ENCODE peak calls at places on chromosomes 4 and X, in ten cellular contexts. I is Calu3; H is EL; V is stimulated activated naive CD4-positive, alpha-beta T cell; U is activated CD4-positive, alpha-beta T cell treated with anti-CD3 and anti-CD28 coated beads for 4 hours; K is tibial nerve; F is NCI-H2171 treated with DMSO at 0.1 percent for 48 hours; N is BJ; Y is ACHN; W is T-helper 2 cell. P is an unnamed sample.

GRCh38 chrX:14934423-14934822 is 61.2 kb downstream of the MOSPD2 start:
- DNase-seq in V (no peak), W (no peak), F (no peak), U (no peak), I (no peak), H (no peak), Y (no peak), K (no peak), N (no peak), P (no peak)

GRCh38 chr4:39083164-39083563 is 21.1 kb downstream of the KLHL5 start:
- DNase-seq in K (no peak), F (no peak), Y (no peak), U (no peak), W (no peak), I (no peak), H (peak; percentile 79), V (no peak), N (no peak), P (no peak)

GRCh38 chr4:73912191-73912590 is 43.0 kb downstream of the CXCL1 start:
- DNase-seq in K (no peak), I (no peak), W (no peak), N (no peak), F (no peak), V (no peak), U (no peak), Y (no peak), H (no peak), P (no peak)

GRCh38 chr4:89064848-89065247 is 7.9 kb upstream of the FAM13A start:
- DNase-seq in Y (peak; percentile 79), I (no peak), F (no peak), U (no peak), V (no peak), H (peak; percentile 40), W (no peak), N (no peak), K (no peak), P (no peak)

GRCh38 chr4:37946503-37947179 is 13.6 kb upstream of the PTTG2 start:
- DNase-seq in N (no peak), F (no peak), W (no peak), Y (no peak), H (no peak), I (no peak), U (no peak), V (no peak), K (no peak), P (no peak)

GRCh38 chr4:82705881-82706280 is 92.7 kb downstream of the SCD5 start:
- DNase-seq in W (no peak), V (no peak), F (no peak), K (no peak), H (peak; percentile 56), I (no peak), U (no peak), Y (no peak), N (peak; percentile 41), P (no peak)

GRCh38 chrX:24204331-24204730 is 54.8 kb downstream of the ZFX start:
- DNase-seq in W (no peak), K (no peak), Y (no peak), N (no peak), H (peak; percentile 3), V (no peak), F (no peak), U (no peak), I (no peak), P (no peak)

GRCh38 chr4:173516621-173517612 is 13.1 kb downstream of the HAND2 start:
- DNase-seq in U (no peak), Y (no peak), K (no peak), F (no peak), W (no peak), V (no peak), H (no peak), I (no peak), N (no peak), P (no peak)

GRCh38 chrX:115486510-115486909 is 74.5 kb upstream of the PLS3 start:
- DNase-seq in V (no peak), Y (no peak), I (no peak), U (no peak), H (no peak), W (no peak), N (no peak), F (no peak), K (no peak), P (no peak)

GRCh38 chr4:81214518-81215218 is 354 bp downstream of the PRKG2 start:
- DNase-seq in U (no peak), I (peak; percentile 11), F (peak; percentile 31), Y (no peak), H (peak; percentile 4), K (no peak), V (no peak), W (no peak), N (no peak), P (peak; percentile 33)

GRCh38 chr4:86970447-86971354 is 35.9 kb downstream of the AFF1 start:
- DNase-seq in I (no peak), K (no peak), V (no peak), U (no peak), F (no peak), Y (no peak), H (no peak), N (no peak), W (no peak), P (no peak)

GRCh38 chrX:114611018-114611619 is 27.2 kb downstream of the HTR2C start:
- DNase-seq in N (no peak), V (no peak), F (peak; percentile 12), H (peak; percentile 13), Y (peak; percentile 32), K (no peak), I (peak; percentile 31), W (no peak), U (no peak), P (peak; percentile 14)

GRCh38 chr4:5478116-5478515 is 230.2 kb downstream of the EVC2 start:
- DNase-seq in Y (no peak), N (no peak), W (no peak), V (no peak), I (no peak), K (no peak), U (no peak), H (no peak), F (no peak), P (no peak)

GRCh38 chr4:87679449-87680169 is 29.5 kb downstream of the DMP1 start:
- DNase-seq in N (peak; percentile 3), U (no peak), I (peak; percentile 31), F (peak; percentile 55), V (no peak), Y (peak; percentile 41), H (peak; percentile 72), W (no peak), K (no peak), P (peak; percentile 63)

GRCh38 chrX:145002776-145003175 is 244.5 kb upstream of the SPANXN1 start:
- DNase-seq in N (no peak), I (no peak), K (no peak), W (no peak), F (no peak), U (no peak), V (no peak), Y (no peak), H (no peak), P (no peak)

GRCh38 chr4:6562931-6563901 is 11.8 kb upstream of the MAN2B2 start:
- DNase-seq in K (no peak), V (no peak), N (no peak), H (peak; percentile 41), W (no peak), I (peak; percentile 26), U (no peak), F (no peak), Y (no peak), P (no peak)

GRCh38 chrX:56757327-56757726 is 28.3 kb downstream of the NBDY start:
- DNase-seq in W (no peak), H (no peak), U (no peak), N (no peak), V (no peak), Y (no peak), I (no peak), K (no peak), F (no peak), P (no peak)

GRCh38 chr4:56958111-56958517 is 19.3 kb downstream of the NOA1 start:
- DNase-seq in V (no peak), H (peak; percentile 87), N (peak; percentile 68), I (no peak), W (no peak), K (peak; percentile 83), Y (peak; percentile 80), U (no peak), F (peak; percentile 35), P (no peak)

GRCh38 chrX:71534773-71535544 is 2.1 kb downstream of the OGT start:
- DNase-seq in Y (no peak), K (no peak), V (no peak), H (peak; percentile 7), F (no peak), U (no peak), N (no peak), W (no peak), I (no peak), P (no peak)

GRCh38 chr4:113436360-113436759 is 325.2 kb downstream of the CAMK2D start:
- DNase-seq in V (no peak), U (no peak), Y (no peak), I (no peak), K (no peak), F (peak; percentile 72), W (no peak), H (peak; percentile 71), N (peak; percentile 52), P (no peak)

GRCh38 chrX:56233682-56234081 is 1.5 kb downstream of the KLF8 start:
- DNase-seq in F (no peak), V (no peak), W (no peak), U (no peak), I (no peak), Y (peak; percentile 75), N (peak; percentile 6), K (peak; percentile 24), H (no peak), P (peak; percentile 13)

GRCh38 chr4:5752803-5753184 is 41.8 kb downstream of the EVC start:
- DNase-seq in W (no peak), U (no peak), F (no peak), Y (peak; percentile 38), K (no peak), V (no peak), H (no peak), N (no peak), I (no peak), P (no peak)

GRCh38 chrX:10168226-10168625 is 11.5 kb downstream of the CLCN4 start:
- DNase-seq in F (no peak), K (no peak), U (no peak), N (no peak), I (no peak), Y (no peak), W (no peak), V (no peak), H (no peak), P (no peak)

GRCh38 chr4:14719053-14719452 is 283.2 kb upstream of the CPEB2 start:
- DNase-seq in I (peak; percentile 50), H (peak; percentile 73), W (no peak), V (no peak), U (no peak), F (no peak), K (no peak), Y (no peak), N (no peak), P (no peak)

GRCh38 chr4:73447701-73448100 is 11.7 kb downstream of the AFP start:
- DNase-seq in U (no peak), K (no peak), Y (no peak), I (no peak), F (no peak), W (no peak), H (peak; percentile 50), N (no peak), V (no peak), P (no peak)

GRCh38 chr4:3443750-3444309 is 2.1 kb downstream of the HGFAC start:
- DNase-seq in I (no peak), W (no peak), K (no peak), H (no peak), F (no peak), Y (no peak), U (no peak), N (no peak), V (no peak), P (no peak)

GRCh38 chr4:73734405-73735070 is 5.8 kb upstream of the CXCL8 start:
- DNase-seq in U (no peak), I (no peak), W (no peak), Y (no peak), N (no peak), K (no peak), H (peak; percentile 53), F (no peak), V (no peak), P (no peak)

GRCh38 chrX:70038951-70039350 is 10.8 kb downstream of the AWAT2 start:
- DNase-seq in K (no peak), H (no peak), W (no peak), U (no peak), Y (no peak), F (no peak), N (no peak), I (no peak), V (no peak), P (no peak)